ENCODE peak calls at places on chromosomes 12 and 14, in five cellular contexts. O is CD4-positive, CD25-positive, alpha-beta regulatory T cell; R is gastrocnemius medialis; K is SK-N-SH; D is body of pancreas. V is an unnamed sample.

GRCh38 chr12:130715996-130716917 is at the start of gene RIMBP2:
- DNase-seq in O (no peak), R (no peak), K (peak), D (peak), V (no peak)

GRCh38 chr14:102983496-102983895 is 61.0 kb downstream of the AMN start:
- DNase-seq in O (no peak), R (no peak), K (no peak), D (no peak), V (no peak)

GRCh38 chr14:56659361-56659760 is 79.8 kb downstream of the TMEM260 start:
- DNase-seq in R (no peak), D (no peak), K (no peak), O (no peak), V (no peak)

GRCh38 chr12:1692895-1693294 is 2.0 kb downstream of the ADIPOR2 start:
- DNase-seq in R (no peak), K (no peak), D (no peak), O (no peak), V (no peak)

GRCh38 chr12:31000751-31001150 is 72.9 kb upstream of the DDX11 start:
- DNase-seq in K (no peak), O (no peak), D (no peak), R (no peak), V (no peak)

GRCh38 chr14:84025258-84026012 is 1504.5 kb upstream of the FLRT2 start:
- DNase-seq in D (peak), K (no peak), R (no peak), O (no peak), V (no peak)

GRCh38 chr12:76757694-76758093 is 6.2 kb upstream of the ZDHHC17 start:
- DNase-seq in D (no peak), R (no peak), O (no peak), K (no peak), V (no peak)

GRCh38 chr14:31877333-31877798 is 199.7 kb upstream of the ARHGAP5 start:
- DNase-seq in R (no peak), O (no peak), D (no peak), K (no peak), V (no peak)

GRCh38 chr14:28321475-28322244 is 444.9 kb upstream of the FOXG1 start:
- DNase-seq in D (no peak), K (no peak), R (no peak), O (no peak), V (no peak)

GRCh38 chr14:46571970-46572369 is 79.6 kb downstream of the RPL10L start:
- DNase-seq in D (no peak), O (no peak), K (no peak), R (no peak), V (no peak)

GRCh38 chr12:29148958-29149690 is at the start of gene FAR2:
- DNase-seq in O (peak), K (peak), R (peak), D (no peak), V (peak)

GRCh38 chr12:1126089-1126488 is 135.1 kb downstream of the ERC1 start:
- DNase-seq in K (no peak), O (no peak), R (no peak), D (no peak), V (no peak)

GRCh38 chr14:72780771-72781170 is 113.1 kb downstream of the DPF3 start:
- DNase-seq in R (no peak), K (no peak), D (no peak), O (no peak), V (no peak)

GRCh38 chr12:10220398-10221077 is 7.9 kb downstream of the GABARAPL1 start:
- DNase-seq in D (peak), R (peak), O (no peak), K (no peak), V (no peak)

GRCh38 chr12:101780599-101780998 is 41.3 kb upstream of the SYCP3 start:
- DNase-seq in D (no peak), K (no peak), R (no peak), O (no peak), V (no peak)

GRCh38 chr14:48398675-48399282 is 723.4 kb upstream of the MDGA2 start:
- DNase-seq in O (no peak), R (no peak), K (peak), D (no peak), V (no peak)

GRCh38 chr12:67692966-67693365 is 44.4 kb downstream of the DYRK2 start:
- DNase-seq in K (no peak), D (no peak), R (no peak), O (no peak), V (no peak)
- H3K4me3 ChIP-seq in K (no peak), D (no peak), R (no peak), O (no peak), V (no peak)

DNA sequence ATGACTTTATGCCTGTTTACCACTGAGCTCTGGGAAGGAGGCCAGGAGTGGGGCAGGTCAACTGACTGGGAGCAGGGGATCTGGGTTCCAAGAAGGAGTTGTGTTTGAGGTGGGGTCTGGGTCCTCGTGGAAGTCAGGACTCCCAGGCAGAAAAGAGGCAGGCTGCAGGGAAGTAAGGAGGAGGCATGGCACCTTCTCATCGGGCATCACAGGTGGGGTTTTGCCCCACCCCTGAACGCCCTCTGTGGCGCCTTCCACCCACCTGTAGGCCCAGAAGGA is 386 bp downstream of the LTB4R2 start:
- DNase-seq in D (no peak), R (no peak), O (no peak), K (no peak), V (no peak)
- H3K4me3 ChIP-seq in D (no peak), R (peak), O (peak), K (no peak), V (peak)

DNA sequence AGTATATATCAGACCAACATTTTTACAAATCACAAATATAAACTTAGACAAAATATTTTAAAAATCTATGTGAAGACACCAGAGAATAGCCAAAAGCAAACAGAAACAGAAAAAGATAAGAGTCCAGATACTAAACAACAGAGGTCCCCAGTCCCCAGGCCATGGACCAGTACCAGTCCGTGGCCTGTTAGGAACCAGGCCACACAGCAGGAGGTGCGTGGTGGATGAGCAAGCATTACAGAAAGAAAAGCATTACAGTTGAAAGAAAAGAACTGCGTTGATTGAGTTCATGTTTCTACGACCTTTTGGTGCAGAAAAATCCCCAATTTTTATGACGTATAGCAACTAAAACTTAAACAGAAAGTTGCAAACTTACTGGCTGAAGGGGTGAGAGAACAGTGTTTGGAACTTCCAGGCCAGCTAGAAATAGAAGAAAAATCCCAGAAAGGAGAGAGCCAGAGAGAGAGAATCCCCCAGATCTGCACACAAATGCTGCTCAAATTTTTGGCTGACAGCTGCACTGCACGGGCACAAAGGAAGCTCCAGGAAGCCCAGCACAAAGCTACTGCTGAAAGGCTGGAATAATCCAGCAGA is 159.6 kb upstream of the C14orf180 start:
- DNase-seq in R (no peak), D (no peak), O (no peak), K (no peak), V (no peak)
- H3K4me3 ChIP-seq in R (no peak), D (no peak), O (no peak), K (no peak), V (no peak)

GRCh38 chr12:63132201-63132600 is 18.8 kb downstream of the AVPR1A start:
- DNase-seq in D (no peak), R (no peak), O (no peak), K (no peak), V (no peak)

GRCh38 chr12:63138484-63138883 is 12.5 kb downstream of the AVPR1A start:
- DNase-seq in K (no peak), R (no peak), O (no peak), D (no peak), V (no peak)

GRCh38 chr12:63129927-63130326 is 21.1 kb downstream of the AVPR1A start:
- DNase-seq in O (no peak), R (no peak), D (no peak), K (no peak), V (no peak)

GRCh38 chr12:63133981-63134380 is 17.0 kb downstream of the AVPR1A start:
- DNase-seq in K (no peak), D (no peak), O (no peak), R (no peak), V (no peak)
- H3K4me3 ChIP-seq in K (no peak), D (no peak), O (no peak), R (no peak), V (no peak)

DNA sequence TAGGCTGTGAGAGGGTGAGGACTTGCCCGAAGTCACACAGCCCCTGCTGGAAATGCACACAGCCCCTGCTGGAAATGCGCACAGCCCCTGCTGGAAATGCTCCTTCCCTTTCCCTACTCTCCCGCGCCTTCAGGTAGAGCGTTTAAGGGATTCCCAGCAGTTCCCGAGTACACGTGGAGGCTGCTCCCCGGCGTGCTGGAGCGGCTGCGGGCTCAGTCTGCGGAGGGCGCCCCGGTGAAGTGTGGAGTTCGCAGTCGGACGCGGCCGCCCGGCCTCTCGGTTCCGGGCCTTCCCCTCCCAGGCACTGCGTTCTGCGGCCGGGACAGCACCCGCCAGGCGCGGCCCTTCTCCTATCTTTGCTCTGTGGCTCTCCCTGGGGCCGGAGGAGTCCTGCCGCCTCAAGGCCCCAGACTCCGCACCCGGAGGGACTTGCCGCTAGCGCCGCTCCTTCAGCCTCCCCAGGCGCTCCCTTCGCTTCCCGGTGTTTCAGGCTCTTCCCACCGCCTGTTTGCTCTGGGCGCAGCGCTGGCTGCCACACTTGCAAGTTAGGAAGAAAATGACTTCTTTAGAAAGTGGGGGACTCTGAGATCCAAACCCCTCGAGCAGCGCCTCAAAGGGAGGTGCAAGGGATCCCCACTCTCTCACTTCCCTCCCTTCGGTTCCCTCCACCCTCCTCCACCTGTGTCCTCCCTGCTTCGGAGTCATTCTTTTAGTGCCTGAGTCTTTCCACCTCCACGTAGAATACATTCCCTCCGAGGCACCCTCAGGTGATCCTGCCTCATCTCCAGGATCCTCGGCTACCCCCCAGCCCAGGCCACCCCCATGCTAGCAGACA is 8.3 kb upstream of the TBX5 start:
- DNase-seq in D (no peak), O (no peak), R (no peak), K (no peak), V (no peak)
- H3K4me3 ChIP-seq in D (no peak), O (no peak), R (no peak), K (no peak), V (no peak)

GRCh38 chr12:95756362-95756761 is 34.2 kb downstream of the NTN4 start:
- DNase-seq in O (no peak), R (no peak), K (no peak), D (no peak), V (no peak)

GRCh38 chr12:95759039-95759438 is 31.5 kb downstream of the NTN4 start:
- DNase-seq in D (no peak), R (no peak), K (no peak), O (no peak), V (no peak)

GRCh38 chr12:95760371-95760770 is 30.2 kb downstream of the NTN4 start:
- DNase-seq in K (no peak), R (no peak), O (no peak), D (no peak), V (no peak)

GRCh38 chr12:95755236-95755865 is 35.2 kb downstream of the NTN4 start:
- DNase-seq in R (no peak), O (no peak), K (no peak), D (no peak), V (no peak)
- H3K4me3 ChIP-seq in R (no peak), O (no peak), K (no peak), D (no peak), V (no peak)